ENCODE peak calls at places on chromosome 11, in ten cellular contexts. O is fibroblast of lung; H is body of pancreas; W is ovary; Y is spleen; S is CD8-positive, alpha-beta memory T cell; A is cardiac muscle cell; I is neuronal stem cell; C is mesendoderm; V is DND-41. Q is an unnamed sample.

GRCh38 chr11:132300283-132300682 is 929.9 kb downstream of the NTM start:
- DNase-seq in O (no peak), H (no peak), W (no peak), Y (no peak), S (no peak), A (peak; percentile 40), I (no peak), C (peak; percentile 48), V (peak; percentile 15), Q (no peak)

GRCh38 chr11:82929121-82929520 is 27.6 kb downstream of the DDIAS start:
- DNase-seq in O (no peak), H (no peak), W (no peak), Y (no peak), S (no peak), A (no peak), I (no peak), C (no peak), V (no peak), Q (no peak)

GRCh38 chr11:109508943-109509342 is 87.0 kb downstream of the C11orf87 start:
- DNase-seq in O (no peak), H (no peak), W (no peak), Y (no peak), S (no peak), A (no peak), I (no peak), C (no peak), V (no peak), Q (no peak)

GRCh38 chr11:86143429-86144030 is 74.6 kb upstream of the PICALM start:
- DNase-seq in O (no peak), H (no peak), W (no peak), Y (no peak), S (no peak), A (no peak), I (no peak), C (no peak), V (no peak), Q (no peak)

GRCh38 chr11:1220941-1221721 is 1.7 kb upstream of the MUC5B start:
- DNase-seq in O (no peak), H (no peak), W (peak; percentile 8), Y (peak; percentile 48), S (no peak), A (no peak), I (no peak), C (no peak), V (no peak), Q (no peak)

GRCh38 chr11:46529086-46529905 is 64.5 kb downstream of the AMBRA1 start:
- DNase-seq in O (peak; percentile 66), H (peak; percentile 64), W (peak; percentile 46), Y (peak; percentile 88), S (peak; percentile 56), A (peak; percentile 81), I (peak; percentile 56), C (peak; percentile 87), V (peak; percentile 77), Q (no peak)

GRCh38 chr11:35811783-35812182 is 132.1 kb upstream of the LDLRAD3 start:
- DNase-seq in O (no peak), H (peak; percentile 18), W (no peak), Y (no peak), S (no peak), A (no peak), I (no peak), C (no peak), V (peak; percentile 5), Q (no peak)

GRCh38 chr11:92811341-92811740 is 158.1 kb upstream of the MTNR1B start:
- DNase-seq in O (no peak), H (no peak), W (no peak), Y (no peak), S (no peak), A (no peak), I (no peak), C (no peak), V (no peak), Q (peak; percentile 86)

GRCh38 chr11:35548925-35549561 is 23.6 kb upstream of the PAMR1 start:
- DNase-seq in O (no peak), H (no peak), W (no peak), Y (no peak), S (no peak), A (no peak), I (peak; percentile 88), C (peak; percentile 23), V (no peak), Q (no peak)

GRCh38 chr11:72724851-72725730 is 27.1 kb downstream of the ARAP1 start:
- DNase-seq in O (peak; percentile 85), H (peak; percentile 82), W (peak; percentile 82), Y (peak; percentile 85), S (peak; percentile 77), A (peak; percentile 91), I (peak; percentile 79), C (peak; percentile 90), V (peak; percentile 84), Q (peak; percentile 67)

GRCh38 chr11:117195208-117195607 is 4.0 kb upstream of the TAGLN start:
- DNase-seq in O (no peak), H (peak; percentile 51), W (peak; percentile 16), Y (no peak), S (no peak), A (no peak), I (no peak), C (no peak), V (no peak), Q (no peak)

GRCh38 chr11:20261526-20261925 is 101.3 kb upstream of the DBX1 start:
- DNase-seq in O (no peak), H (no peak), W (no peak), Y (no peak), S (no peak), A (no peak), I (no peak), C (no peak), V (no peak), Q (no peak)

GRCh38 chr11:19557720-19558140 is 154.9 kb upstream of the NAV2 start:
- DNase-seq in O (peak; percentile 73), H (peak; percentile 85), W (peak; percentile 82), Y (peak; percentile 89), S (peak; percentile 51), A (peak; percentile 87), I (peak; percentile 77), C (peak; percentile 93), V (peak; percentile 65), Q (peak; percentile 28)

GRCh38 chr11:75820636-75821035 is 5.6 kb downstream of the UVRAG start:
- DNase-seq in O (peak; percentile 70), H (no peak), W (no peak), Y (no peak), S (no peak), A (no peak), I (no peak), C (no peak), V (no peak), Q (no peak)

DNA sequence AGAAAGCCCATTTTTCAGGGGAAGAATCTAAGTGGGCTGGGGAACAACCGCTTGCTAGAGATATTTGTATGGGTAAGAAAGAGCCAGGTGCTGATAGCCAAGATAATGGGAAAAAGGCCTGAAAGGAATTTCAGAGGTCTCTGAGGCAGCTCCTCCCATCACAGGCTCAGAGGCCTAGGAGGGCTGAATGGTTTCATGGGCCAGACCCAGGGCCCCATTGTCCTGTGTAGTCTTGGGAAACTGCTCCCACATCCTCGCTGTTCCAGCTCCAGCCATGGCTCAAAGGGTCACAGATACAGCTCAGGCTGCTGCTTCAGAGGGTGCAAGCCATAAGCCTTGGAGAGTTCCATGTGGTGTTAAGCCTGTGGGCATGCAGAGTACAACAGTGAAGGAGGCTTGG is 73.2 kb upstream of the ARHGAP20 start:
- DNase-seq in O (no peak), H (no peak), W (no peak), Y (no peak), S (no peak), A (no peak), I (no peak), C (no peak), V (no peak), Q (no peak)
- H3K27ac ChIP-seq in O (no peak overlapping the region), H (no peak overlapping the region), W (no peak overlapping the region), Y (no peak overlapping the region), S (no peak overlapping the region), A (no peak overlapping the region), I (no peak overlapping the region), C (no peak overlapping the region), V (no peak overlapping the region), Q (no peak overlapping the region)

DNA sequence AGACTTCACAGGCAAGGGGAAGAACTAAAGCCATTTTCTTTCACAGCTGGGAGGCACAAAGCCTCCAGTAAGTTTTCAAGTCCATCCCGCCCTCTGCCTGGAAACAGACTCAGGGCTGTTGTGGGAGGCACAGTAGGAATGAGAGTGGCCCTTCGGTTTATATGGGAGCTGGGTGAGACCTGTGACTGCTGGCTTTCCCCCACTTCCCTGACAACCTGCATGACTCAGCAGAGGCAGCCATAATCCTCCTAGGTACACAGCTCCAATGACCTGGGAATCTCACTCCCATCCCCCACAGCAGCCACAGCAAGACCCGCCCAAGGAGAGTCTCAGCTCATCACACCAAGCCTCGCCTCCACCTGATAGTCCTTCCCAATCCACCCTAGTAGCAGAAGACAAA is 12.1 kb upstream of the TMEM45B start:
- DNase-seq in O (no peak), H (no peak), W (no peak), Y (no peak), S (no peak), A (no peak), I (no peak), C (peak; percentile 49), V (no peak), Q (no peak)
- H3K27ac ChIP-seq in O (no peak overlapping the region), H (no peak overlapping the region), W (no peak overlapping the region), Y (no peak overlapping the region), S (no peak overlapping the region), A (no peak overlapping the region), I (no peak overlapping the region), C (no peak overlapping the region), V (no peak overlapping the region), Q (no peak overlapping the region)

GRCh38 chr11:6646631-6647281 is 8.9 kb downstream of the DCHS1 start:
- DNase-seq in O (peak; percentile 61), H (no peak), W (peak; percentile 57), Y (peak; percentile 88), S (no peak), A (no peak), I (no peak), C (no peak), V (peak; percentile 33), Q (no peak)

GRCh38 chr11:6647836-6648235 is 7.8 kb downstream of the DCHS1 start:
- DNase-seq in O (no peak), H (no peak), W (no peak), Y (no peak), S (no peak), A (no peak), I (no peak), C (no peak), V (no peak), Q (no peak)

GRCh38 chr11:6646040-6646439 is 9.6 kb downstream of the DCHS1 start:
- DNase-seq in O (peak; percentile 73), H (no peak), W (no peak), Y (peak; percentile 85), S (no peak), A (no peak), I (no peak), C (no peak), V (no peak), Q (no peak)

GRCh38 chr11:6648505-6648904 is 7.1 kb downstream of the DCHS1 start:
- DNase-seq in O (no peak), H (no peak), W (no peak), Y (no peak), S (no peak), A (no peak), I (no peak), C (no peak), V (no peak), Q (no peak)

GRCh38 chr11:6647282-6647679 is 8.3 kb downstream of the DCHS1 start:
- DNase-seq in O (no peak), H (no peak), W (no peak), Y (no peak), S (no peak), A (no peak), I (no peak), C (peak; percentile 38), V (no peak), Q (no peak)
- H3K27ac ChIP-seq in O (peak overlapping the region; percentile 82), H (peak overlapping the region; percentile 30), W (no peak overlapping the region), Y (peak overlapping the region; percentile 85), S (no peak overlapping the region), A (peak overlapping the region; percentile 8), I (no peak overlapping the region), C (no peak overlapping the region), V (no peak overlapping the region), Q (no peak overlapping the region)

GRCh38 chr11:94766656-94767291 is 1.4 kb upstream of the AMOTL1 start:
- DNase-seq in O (no peak), H (no peak), W (no peak), Y (no peak), S (no peak), A (peak; percentile 24), I (no peak), C (peak; percentile 94), V (no peak), Q (peak; percentile 92)
- H3K27ac ChIP-seq in O (no peak overlapping the region), H (peak overlapping the region; percentile 93), W (no peak overlapping the region), Y (peak overlapping the region; percentile 93), S (no peak overlapping the region), A (no peak overlapping the region), I (no peak overlapping the region), C (peak overlapping the region; percentile 93), V (no peak overlapping the region), Q (peak overlapping the region; percentile 81)

Q was measured in foreskin keratinocyte.